ENCODE peak calls at places on chromosomes 16 and 17, in nine cellular contexts. N is heart left ventricle, S is choroid plexus epithelial cell, D is adipocyte, P is heart right ventricle, Y is prostate gland, I is mesenchymal stem cell, M is astrocyte, C is HFF-Myc. K is an unnamed sample.

GRCh38 chr16:12061336-12062055 is 85.0 kb downstream of the SNX29 start:
- DNase-seq in N (no peak), S (peak), D (no peak), P (no peak), Y (no peak), I (peak), M (peak), C (no peak), K (no peak)

GRCh38 chr16:70437582-70438324 is 1.1 kb downstream of the ST3GAL2 start:
- DNase-seq in N (no peak), S (peak), D (peak), P (no peak), Y (no peak), I (peak), M (peak), C (no peak), K (no peak)

GRCh38 chr17:4900231-4901107 is 1.1 kb downstream of the C17orf107 start:
- DNase-seq in N (no peak), S (no peak), D (no peak), P (no peak), Y (no peak), I (no peak), M (no peak), C (no peak), K (no peak)

GRCh38 chr16:79672524-79672923 is 72.0 kb upstream of the MAF start:
- DNase-seq in N (no peak), S (no peak), D (no peak), P (no peak), Y (no peak), I (no peak), M (no peak), C (no peak), K (no peak)

GRCh38 chr17:41492771-41493170 is 3.1 kb upstream of the KRT36 start:
- DNase-seq in N (no peak), S (peak), D (peak), P (peak), Y (no peak), I (peak), M (no peak), C (no peak), K (no peak)

GRCh38 chr17:1491406-1492248 is 859 bp downstream of the MYO1C start:
- DNase-seq in N (peak), S (peak), D (peak), P (peak), Y (no peak), I (peak), M (no peak), C (no peak), K (peak)

GRCh38 chr16:88959022-88959421 is 18.0 kb downstream of the CBFA2T3 start:
- DNase-seq in N (peak), S (no peak), D (no peak), P (no peak), Y (no peak), I (no peak), M (no peak), C (no peak), K (no peak)

GRCh38 chr17:81519284-81520020 is 6.9 kb upstream of the ACTG1 start:
- DNase-seq in N (peak), S (no peak), D (peak), P (no peak), Y (peak), I (no peak), M (no peak), C (no peak), K (no peak)

GRCh38 chr17:27921077-27921476 is 27.9 kb upstream of the LYRM9 start:
- DNase-seq in N (no peak), S (no peak), D (no peak), P (no peak), Y (no peak), I (no peak), M (no peak), C (no peak), K (no peak)

GRCh38 chr17:20234266-20234665 is 225.1 kb downstream of the SPECC1 start:
- DNase-seq in N (no peak), S (no peak), D (no peak), P (no peak), Y (no peak), I (no peak), M (no peak), C (no peak), K (no peak)

GRCh38 chr17:15651583-15652110 is 32.1 kb upstream of the FBXW10B start:
- DNase-seq in N (peak), S (peak), D (peak), P (peak), Y (peak), I (peak), M (peak), C (peak), K (peak)

GRCh38 chr16:13122074-13122473 is 220.7 kb downstream of the SHISA9 start:
- DNase-seq in N (no peak), S (no peak), D (no peak), P (no peak), Y (no peak), I (no peak), M (no peak), C (no peak), K (no peak)

GRCh38 chr17:39671651-39672521 is 3.6 kb downstream of the PNMT start:
- DNase-seq in N (peak), S (peak), D (peak), P (no peak), Y (peak), I (peak), M (peak), C (no peak), K (peak)

GRCh38 chr17:80424261-80424660 is 9.3 kb downstream of the ENDOV start:
- DNase-seq in N (no peak), S (no peak), D (no peak), P (no peak), Y (no peak), I (no peak), M (no peak), C (no peak), K (no peak)

GRCh38 chr17:550776-551175 is 163.9 kb downstream of the VPS53 start:
- DNase-seq in N (no peak), S (peak), D (peak), P (no peak), Y (no peak), I (peak), M (peak), C (no peak), K (no peak)

GRCh38 chr16:13631916-13632315 is 288.0 kb upstream of the ERCC4 start:
- DNase-seq in N (no peak), S (no peak), D (no peak), P (no peak), Y (no peak), I (no peak), M (no peak), C (no peak), K (no peak)

GRCh38 chr17:44345497-44346026 is 460 bp downstream of the GRN start:
- DNase-seq in N (peak), S (peak), D (peak), P (peak), Y (peak), I (peak), M (peak), C (no peak), K (no peak)

GRCh38 chr17:62713096-62713870 is 85.8 kb downstream of the MRC2 start:
- DNase-seq in N (no peak), S (no peak), D (no peak), P (no peak), Y (no peak), I (no peak), M (no peak), C (no peak), K (peak)

GRCh38 chr17:64504769-64505319 is 1.2 kb downstream of the DDX5 start:
- DNase-seq in N (no peak), S (no peak), D (peak), P (peak), Y (peak), I (peak), M (peak), C (no peak), K (no peak)

GRCh38 chr16:70553175-70553574 is 29.6 kb downstream of the SF3B3 start:
- DNase-seq in N (no peak), S (peak), D (peak), P (no peak), Y (no peak), I (peak), M (peak), C (no peak), K (no peak)

GRCh38 chr16:66605177-66605999 is 884 bp downstream of the CMTM3 start:
- DNase-seq in N (peak), S (peak), D (peak), P (peak), Y (no peak), I (peak), M (peak), C (no peak), K (peak)

GRCh38 chr17:59505610-59506276 is 59.7 kb upstream of the DHX40 start:
- DNase-seq in N (no peak), S (peak), D (no peak), P (no peak), Y (no peak), I (no peak), M (peak), C (no peak), K (no peak)

GRCh38 chr16:57384248-57385070 is 12.2 kb downstream of the CX3CL1 start:
- DNase-seq in N (peak), S (no peak), D (no peak), P (no peak), Y (no peak), I (no peak), M (no peak), C (no peak), K (no peak)

GRCh38 chr16:80123189-80123588 is 417.6 kb upstream of the DYNLRB2 start:
- DNase-seq in N (no peak), S (no peak), D (peak), P (no peak), Y (no peak), I (no peak), M (peak), C (no peak), K (no peak)

GRCh38 chr16:56212144-56212543 is 20.9 kb downstream of the GNAO1 start:
- DNase-seq in N (no peak), S (no peak), D (no peak), P (no peak), Y (no peak), I (no peak), M (no peak), C (no peak), K (no peak)

GRCh38 chr17:8918811-8919210 is 46.7 kb downstream of the PIK3R5 start:
- DNase-seq in N (no peak), S (peak), D (no peak), P (no peak), Y (no peak), I (no peak), M (peak), C (no peak), K (no peak)

GRCh38 chr17:39928868-39929651 is 1.5 kb downstream of the LRRC3C start:
- DNase-seq in N (no peak), S (peak), D (peak), P (no peak), Y (no peak), I (peak), M (peak), C (no peak), K (no peak)

GRCh38 chr17:45719335-45720071 is 64.6 kb upstream of the CRHR1 start:
- DNase-seq in N (no peak), S (peak), D (peak), P (no peak), Y (peak), I (peak), M (peak), C (peak), K (no peak)

GRCh38 chr17:31559647-31560501 is 168.4 kb downstream of the RAB11FIP4 start:
- DNase-seq in N (no peak), S (no peak), D (peak), P (no peak), Y (no peak), I (peak), M (no peak), C (no peak), K (no peak)

GRCh38 chr17:19470529-19471261 is 59.7 kb downstream of the RNF112 start:
- DNase-seq in N (peak), S (peak), D (peak), P (peak), Y (peak), I (no peak), M (no peak), C (no peak), K (peak)

GRCh38 chr17:79165296-79165695 is 90.7 kb downstream of the ENGASE start:
- DNase-seq in N (no peak), S (no peak), D (no peak), P (no peak), Y (no peak), I (no peak), M (no peak), C (no peak), K (no peak)

GRCh38 chr17:4607261-4607731 is 23.0 kb downstream of the SMTNL2 start:
- DNase-seq in N (no peak), S (peak), D (no peak), P (no peak), Y (no peak), I (no peak), M (no peak), C (no peak), K (no peak)

DNA sequence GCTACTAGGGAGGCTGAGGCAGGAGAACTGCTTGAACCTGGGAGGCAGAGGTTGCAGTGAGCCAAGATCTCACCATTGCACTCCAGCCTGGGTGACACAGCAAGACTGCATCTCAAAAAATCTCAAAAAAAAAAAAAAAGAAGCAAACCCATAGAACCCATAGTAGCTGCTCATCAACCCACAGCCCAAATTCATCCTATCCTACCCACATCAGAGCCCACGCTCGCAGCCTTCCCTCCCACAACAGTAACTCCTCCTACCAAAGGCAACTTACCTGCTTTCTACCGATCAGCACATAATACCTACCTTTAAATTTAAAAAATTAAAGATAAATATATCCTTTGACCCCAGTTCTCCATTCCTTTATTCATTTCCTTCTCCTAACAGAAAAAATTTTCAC is 94.7 kb downstream of the GAS7 start:
- DNase-seq in N (no peak), S (no peak), D (no peak), P (no peak), Y (no peak), I (no peak), M (no peak), C (no peak), K (no peak)
- H3K4me3 ChIP-seq in N (no peak), S (no peak), D (no peak), P (no peak), Y (no peak), I (no peak), M (no peak), C (no peak), K (no peak)

GRCh38 chr16:24753437-24753836 is 24.0 kb downstream of the TNRC6A start:
- DNase-seq in N (no peak), S (no peak), D (no peak), P (no peak), Y (no peak), I (no peak), M (no peak), C (no peak), K (no peak)
- H3K4me3 ChIP-seq in N (no peak), S (no peak), D (no peak), P (no peak), Y (no peak), I (no peak), M (no peak), C (no peak), K (no peak)

DNA sequence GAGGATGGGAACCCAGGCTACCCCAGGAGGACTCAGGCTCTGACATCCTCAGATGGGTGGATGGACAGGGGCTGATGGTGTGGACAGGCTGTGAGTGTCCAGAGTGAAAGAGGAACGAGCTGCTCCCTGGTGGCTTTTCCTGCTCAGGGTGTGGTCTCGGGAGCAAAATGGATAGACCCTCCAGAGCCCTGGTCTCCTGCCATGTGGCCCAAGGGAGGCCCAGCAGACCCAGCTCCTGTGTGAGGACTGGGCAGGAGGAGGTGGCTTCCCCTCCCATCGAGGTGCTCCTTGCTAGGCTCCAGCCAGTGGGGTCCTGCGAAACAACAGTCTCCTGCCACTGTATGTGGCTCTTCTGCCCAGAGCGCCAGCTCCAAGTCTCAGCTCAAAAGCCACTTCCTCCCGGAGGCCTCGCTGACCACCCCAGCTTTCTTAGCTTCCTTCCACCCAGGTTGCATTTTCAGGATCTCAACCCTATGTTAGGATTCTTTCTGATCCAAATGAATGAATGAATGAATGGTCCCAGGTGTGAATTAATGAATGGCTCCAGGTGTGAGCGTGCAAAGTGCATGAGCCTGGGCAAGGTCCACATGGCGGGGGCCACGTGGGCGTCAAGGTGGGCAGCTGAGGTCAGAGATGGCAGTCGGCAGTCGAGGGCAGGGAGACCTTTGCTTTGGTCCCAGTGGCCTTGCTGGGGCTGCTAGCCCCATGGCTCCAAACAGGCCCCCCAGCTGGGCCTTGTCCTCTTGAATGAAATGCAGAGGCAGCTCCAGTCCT is 120.3 kb upstream of the CIBAR2 start:
- DNase-seq in N (no peak), S (no peak), D (no peak), P (no peak), Y (no peak), I (no peak), M (no peak), C (no peak), K (no peak)
- H3K4me3 ChIP-seq in N (no peak), S (no peak), D (peak), P (no peak), Y (no peak), I (no peak), M (no peak), C (no peak), K (no peak)

GRCh38 chr17:51734462-51734861 is 424.1 kb downstream of the CA10 start:
- DNase-seq in N (peak), S (no peak), D (no peak), P (no peak), Y (no peak), I (no peak), M (no peak), C (no peak), K (no peak)
- H3K4me3 ChIP-seq in N (no peak), S (no peak), D (no peak), P (no peak), Y (no peak), I (no peak), M (no peak), C (no peak), K (no peak)

GRCh38 chr16:76527244-76527643 is 250.0 kb downstream of the CNTNAP4 start:
- DNase-seq in N (no peak), S (no peak), D (no peak), P (no peak), Y (no peak), I (no peak), M (no peak), C (no peak), K (no peak)

GRCh38 chr16:76531236-76531635 is 254.0 kb downstream of the CNTNAP4 start:
- DNase-seq in N (no peak), S (no peak), D (no peak), P (no peak), Y (no peak), I (no peak), M (no peak), C (no peak), K (no peak)

DNA sequence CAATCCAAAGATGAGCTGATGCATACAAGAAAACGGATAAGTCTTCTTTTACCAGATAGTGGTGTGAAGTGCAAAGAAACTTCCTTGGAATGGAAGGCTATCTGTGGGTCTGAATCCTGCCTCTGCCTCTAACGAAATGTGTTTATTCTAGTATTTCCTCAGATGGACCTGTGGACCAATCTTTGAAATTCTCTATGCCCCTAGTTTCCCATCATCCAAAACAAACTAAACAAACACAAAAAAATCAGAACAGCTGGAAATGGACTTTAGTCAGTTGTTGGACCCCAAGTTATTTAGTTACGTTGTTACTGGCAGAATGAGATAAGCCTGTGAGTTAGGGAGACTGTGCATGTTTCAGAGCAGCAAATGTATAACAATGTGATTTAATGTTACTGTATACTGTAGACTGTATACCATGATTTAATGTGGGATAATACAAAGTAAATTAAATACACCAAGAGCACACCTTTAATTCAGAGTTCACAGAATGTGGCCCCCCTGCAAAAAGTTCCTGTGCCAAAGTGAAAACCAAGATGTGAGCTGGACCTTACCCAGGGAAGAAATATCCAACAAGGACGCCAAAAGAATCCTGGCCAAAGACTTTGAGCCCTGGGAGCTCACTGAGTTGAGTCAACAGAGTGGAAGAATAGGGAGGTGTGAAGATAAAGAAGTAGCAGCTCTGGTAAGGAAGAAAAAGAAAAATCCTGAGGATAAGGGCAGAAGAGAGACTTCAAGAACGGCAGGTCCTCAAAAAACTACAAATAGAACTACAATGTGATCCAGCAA is 255.2 kb downstream of the CNTNAP4 start:
- DNase-seq in N (no peak), S (no peak), D (no peak), P (no peak), Y (no peak), I (no peak), M (no peak), C (no peak), K (no peak)
- H3K4me3 ChIP-seq in N (no peak), S (no peak), D (no peak), P (no peak), Y (no peak), I (no peak), M (no peak), C (no peak), K (no peak)

GRCh38 chr16:49015189-49015540 is 266.5 kb downstream of the CBLN1 start:
- DNase-seq in N (no peak), S (no peak), D (no peak), P (no peak), Y (no peak), I (no peak), M (no peak), C (no peak), K (no peak)
- H3K4me3 ChIP-seq in N (no peak), S (no peak), D (no peak), P (no peak), Y (no peak), I (no peak), M (no peak), C (no peak), K (no peak)

K was measured in tibial artery.